ENCODE peak calls at places on chromosomes 6 and 20, in four cellular contexts. One of them, this sample, is unnamed.

GRCh38 chr6:32843321-32843978 is 397 bp downstream of the PSMB8 start:
- DNase-seq in nucleus accumbens: no peak
- DNase-seq in AG10803: no peak
- DNase-seq in NCI-H2029: no peak
- DNase-seq in this sample: no peak

GRCh38 chr6:36659271-36659670 is 19.2 kb upstream of the CDKN1A start:
- DNase-seq in NCI-H2029: no peak
- DNase-seq in nucleus accumbens: no peak
- DNase-seq in AG10803: peak
- DNase-seq in this sample: no peak

GRCh38 chr6:129353067-129353466 is 356.9 kb downstream of the ARHGAP18 start:
- DNase-seq in AG10803: no peak
- DNase-seq in nucleus accumbens: no peak
- DNase-seq in NCI-H2029: no peak
- DNase-seq in this sample: no peak

GRCh38 chr20:47688385-47689381 is 96.6 kb downstream of the SULF2 start:
- DNase-seq in AG10803: no peak
- DNase-seq in NCI-H2029: no peak
- DNase-seq in nucleus accumbens: no peak
- DNase-seq in this sample: no peak

GRCh38 chr6:104941694-104942177 is 15.2 kb upstream of the LIN28B start:
- DNase-seq in NCI-H2029: no peak
- DNase-seq in nucleus accumbens: no peak
- DNase-seq in AG10803: no peak
- DNase-seq in this sample: no peak

GRCh38 chr20:36975085-36975829 is 23.7 kb upstream of the SAMHD1 start:
- DNase-seq in AG10803: no peak
- DNase-seq in NCI-H2029: no peak
- DNase-seq in nucleus accumbens: no peak
- DNase-seq in this sample: no peak

GRCh38 chr6:57262901-57263694 is 41.0 kb upstream of the RAB23 start:
- DNase-seq in AG10803: peak
- DNase-seq in nucleus accumbens: no peak
- DNase-seq in NCI-H2029: no peak
- DNase-seq in this sample: no peak

GRCh38 chr6:44831002-44831610 is 443.6 kb downstream of the CDC5L start:
- DNase-seq in nucleus accumbens: no peak
- DNase-seq in AG10803: peak
- DNase-seq in NCI-H2029: no peak
- DNase-seq in this sample: no peak

GRCh38 chr6:23659125-23659524 is 466.9 kb upstream of the NRSN1 start:
- DNase-seq in NCI-H2029: peak
- DNase-seq in AG10803: no peak
- DNase-seq in nucleus accumbens: no peak
- DNase-seq in this sample: no peak

GRCh38 chr20:1905693-1906092 is 10.5 kb downstream of the SIRPA start:
- DNase-seq in nucleus accumbens: no peak
- DNase-seq in AG10803: no peak
- DNase-seq in NCI-H2029: no peak
- DNase-seq in this sample: no peak

GRCh38 chr6:32177182-32177787 is 920 bp upstream of the RNF5 start:
- DNase-seq in NCI-H2029: no peak
- DNase-seq in AG10803: no peak
- DNase-seq in nucleus accumbens: peak
- DNase-seq in this sample: no peak

GRCh38 chr6:166627875-166628849 is 1.1 kb upstream of the RPS6KA2 start:
- DNase-seq in NCI-H2029: peak
- DNase-seq in AG10803: peak
- DNase-seq in nucleus accumbens: peak
- DNase-seq in this sample: peak

GRCh38 chr6:103729658-103730057 is 1130.1 kb downstream of the HACE1 start:
- DNase-seq in nucleus accumbens: no peak
- DNase-seq in AG10803: no peak
- DNase-seq in NCI-H2029: no peak
- DNase-seq in this sample: no peak

GRCh38 chr6:146864885-146865284 is 266.1 kb downstream of the ADGB start:
- DNase-seq in nucleus accumbens: no peak
- DNase-seq in NCI-H2029: no peak
- DNase-seq in AG10803: no peak
- DNase-seq in this sample: no peak

GRCh38 chr6:15305909-15306308 is 60.0 kb downstream of the JARID2 start:
- DNase-seq in AG10803: no peak
- DNase-seq in nucleus accumbens: no peak
- DNase-seq in NCI-H2029: no peak
- DNase-seq in this sample: no peak

GRCh38 chr6:89013463-89013862 is 50.0 kb upstream of the RNGTT start:
- DNase-seq in AG10803: no peak
- DNase-seq in NCI-H2029: no peak
- DNase-seq in nucleus accumbens: no peak
- DNase-seq in this sample: no peak

GRCh38 chr6:32168350-32168749 is 4.0 kb downstream of the EGFL8 start:
- DNase-seq in nucleus accumbens: no peak
- DNase-seq in AG10803: no peak
- DNase-seq in NCI-H2029: no peak
- DNase-seq in this sample: no peak

GRCh38 chr20:31355981-31356380 is 12.4 kb upstream of the DEFB118 start:
- DNase-seq in AG10803: no peak
- DNase-seq in NCI-H2029: no peak
- DNase-seq in nucleus accumbens: no peak
- DNase-seq in this sample: no peak

GRCh38 chr6:14454467-14454763 is 336.8 kb downstream of the CD83 start:
- DNase-seq in NCI-H2029: peak
- DNase-seq in nucleus accumbens: no peak
- DNase-seq in AG10803: no peak
- DNase-seq in this sample: no peak

GRCh38 chr6:41818271-41819054 is 31.0 kb downstream of the TOMM6 start:
- DNase-seq in AG10803: no peak
- DNase-seq in nucleus accumbens: no peak
- DNase-seq in NCI-H2029: no peak
- DNase-seq in this sample: no peak

GRCh38 chr6:24484657-24485318 is 4.6 kb downstream of the GPLD1 start:
- DNase-seq in AG10803: no peak
- DNase-seq in NCI-H2029: no peak
- DNase-seq in nucleus accumbens: no peak
- DNase-seq in this sample: no peak

This sample was measured in GM12892.